ENCODE peak calls at places on chromosomes 4 and X, in seven cellular contexts. E is tibial artery, F is ascending aorta, H is PC-9, N is neural progenitor cell, Z is thoracic aorta, D is upper lobe of left lung. Y is an unnamed sample.

GRCh38 chr4:10721616-10722015 is 37.0 kb upstream of the CLNK start:
- DNase-seq in E (no peak), F (no peak), H (no peak), N (no peak), Z (no peak), D (no peak), Y (no peak)

GRCh38 chr4:8772499-8773123 is 99.0 kb downstream of the HMX1 start:
- DNase-seq in E (peak; percentile 49), F (no peak), H (no peak), N (no peak), Z (no peak), D (no peak), Y (peak; percentile 46)

GRCh38 chrX:44619039-44619438 is 76.4 kb upstream of the FUNDC1 start:
- DNase-seq in E (no peak), F (no peak), H (no peak), N (no peak), Z (no peak), D (no peak), Y (no peak)

GRCh38 chr4:174041555-174042110 is 241.8 kb downstream of the FBXO8 start:
- DNase-seq in E (no peak), F (no peak), H (no peak), N (peak; percentile 69), Z (no peak), D (no peak), Y (no peak)

GRCh38 chr4:7582313-7583096 is 147.8 kb upstream of the PSAPL1 start:
- DNase-seq in E (no peak), F (no peak), H (no peak), N (no peak), Z (no peak), D (no peak), Y (no peak)

GRCh38 chrX:120660638-120661037 is 30.8 kb upstream of the C1GALT1C1 start:
- DNase-seq in E (no peak), F (no peak), H (peak; percentile 83), N (no peak), Z (no peak), D (no peak), Y (no peak)

GRCh38 chr4:150136036-150136435 is 57.8 kb downstream of the DCLK2 start:
- DNase-seq in E (no peak), F (no peak), H (no peak), N (no peak), Z (no peak), D (no peak), Y (no peak)

GRCh38 chrX:30153175-30153880 is 62.0 kb upstream of the MAGEB2 start:
- DNase-seq in E (no peak), F (no peak), H (no peak), N (no peak), Z (no peak), D (no peak), Y (no peak)

GRCh38 chrX:63661676-63662075 is 123.3 kb downstream of the ARHGEF9 start:
- DNase-seq in E (no peak), F (no peak), H (no peak), N (no peak), Z (no peak), D (no peak), Y (no peak)

GRCh38 chrX:110381216-110381615 is 22.6 kb downstream of the RTL9 start:
- DNase-seq in E (no peak), F (no peak), H (no peak), N (no peak), Z (no peak), D (no peak), Y (no peak)

GRCh38 chrX:135522132-135522530 is 1.7 kb downstream of the INTS6L start:
- DNase-seq in E (no peak), F (no peak), H (no peak), N (no peak), Z (no peak), D (no peak), Y (no peak)

GRCh38 chr4:153792007-153792892 is 3.4 kb upstream of the SFRP2 start:
- DNase-seq in E (peak; percentile 77), F (no peak), H (no peak), N (peak; percentile 90), Z (no peak), D (peak; percentile 87), Y (peak; percentile 76)

DNA sequence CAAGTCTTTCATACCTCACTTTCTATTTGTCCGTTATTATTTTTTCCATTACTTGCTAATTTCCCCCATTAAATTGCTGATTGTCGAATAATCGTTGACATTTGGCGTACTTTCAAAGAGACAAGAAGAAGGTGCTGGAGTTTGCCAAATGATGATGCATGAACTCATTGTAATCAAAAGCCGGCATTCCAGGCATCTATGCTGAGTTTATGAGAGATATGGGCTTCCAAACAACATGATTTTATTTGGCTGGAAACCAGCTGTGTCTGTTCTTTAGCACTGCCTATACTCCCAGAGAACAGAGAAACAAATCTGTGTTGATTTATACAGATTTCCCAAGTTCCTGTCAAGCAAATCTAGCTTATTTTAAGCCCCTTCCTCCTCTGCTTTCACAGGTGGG is 80.8 kb upstream of the RPS6KA3 start:
- DNase-seq in E (no peak), F (no peak), H (no peak), N (no peak), Z (no peak), D (no peak), Y (no peak)
- H3K9me3 ChIP-seq in E (no peaks in the 10 kb centered on the region), F (no peaks in the 10 kb centered on the region), H (no peaks in the 10 kb centered on the region), N (no peaks in the 10 kb centered on the region), Z (no peaks in the 10 kb centered on the region), D (no peaks in the 10 kb centered on the region), Y (no peaks in the 10 kb centered on the region)

GRCh38 chr4:85784348-85784747 is 309.4 kb downstream of the ARHGAP24 start:
- DNase-seq in E (no peak), F (no peak), H (no peak), N (peak; percentile 14), Z (no peak), D (no peak), Y (no peak)

GRCh38 chr4:85787133-85787532 is 312.2 kb downstream of the ARHGAP24 start:
- DNase-seq in E (no peak), F (no peak), H (peak; percentile 56), N (no peak), Z (no peak), D (no peak), Y (no peak)

GRCh38 chr4:85784947-85785346 is 310.0 kb downstream of the ARHGAP24 start:
- DNase-seq in E (no peak), F (no peak), H (no peak), N (no peak), Z (no peak), D (no peak), Y (no peak)

GRCh38 chr4:85783483-85783882 is 308.5 kb downstream of the ARHGAP24 start:
- DNase-seq in E (no peak), F (no peak), H (no peak), N (no peak), Z (no peak), D (no peak), Y (no peak)

GRCh38 chr4:85783900-85784299 is 308.9 kb downstream of the ARHGAP24 start:
- DNase-seq in E (no peak), F (no peak), H (no peak), N (no peak), Z (no peak), D (no peak), Y (no peak)
- TF ChIP-seq CTCF in E (no peak), F (no peak), H (no peak), N (no peak), Z (no peak), D (no peak), Y (no peak)

GRCh38 chr4:140082399-140082758 is 71.6 kb downstream of the MAML3 start:
- DNase-seq in E (no peak), F (no peak), H (no peak), N (no peak), Z (no peak), D (no peak), Y (no peak)
- H3K27ac ChIP-seq in E (peak overlapping the region; percentile 81), F (no peak overlapping the region), H (no peak overlapping the region), N (no peak overlapping the region), Z (no peak overlapping the region), D (peak overlapping the region; percentile 10), Y (no peak overlapping the region)

DNA sequence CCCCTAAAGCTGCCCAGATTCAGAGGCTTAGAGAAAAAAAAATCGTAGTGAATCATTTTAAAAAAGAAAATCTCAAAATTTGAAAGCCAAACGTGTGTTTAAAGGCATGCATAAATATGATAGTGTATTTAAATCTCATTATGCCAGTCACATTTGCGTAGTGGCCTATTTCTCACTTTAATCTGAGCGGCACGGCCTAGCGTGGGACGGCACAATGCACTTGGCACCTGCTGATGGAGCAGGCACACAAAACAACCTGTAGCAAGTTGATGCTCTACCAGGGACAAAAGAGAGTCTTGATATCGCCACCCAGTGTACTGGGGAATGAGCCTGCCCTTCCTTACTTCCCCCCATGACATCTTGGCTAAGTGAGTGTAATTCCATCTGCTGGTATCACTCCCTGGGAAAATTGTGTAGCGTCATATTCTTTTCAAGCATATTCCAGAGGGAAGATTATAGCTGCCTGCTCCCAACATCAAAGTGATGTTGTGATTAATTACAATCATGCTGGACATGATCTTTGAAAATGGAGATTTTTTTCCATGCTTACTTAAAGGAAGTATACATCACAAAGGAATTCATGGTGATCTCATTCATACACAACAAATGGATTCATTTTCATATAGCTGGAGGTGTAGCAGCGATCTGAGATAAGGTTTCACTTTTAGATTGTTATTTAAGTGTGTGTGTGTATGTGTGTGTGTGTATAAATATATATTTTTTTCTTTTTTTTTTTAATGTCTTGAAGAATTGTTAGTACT is 138.8 kb downstream of the DCTD start:
- DNase-seq in E (no peak), F (no peak), H (no peak), N (no peak), Z (no peak), D (no peak), Y (no peak)
- H3K9me3 ChIP-seq in E (no peaks in the 10 kb centered on the region), F (no peaks in the 10 kb centered on the region), H (no peaks in the 10 kb centered on the region), N (no peaks in the 10 kb centered on the region), Z (no peaks in the 10 kb centered on the region), D (no peaks in the 10 kb centered on the region), Y (no peaks in the 10 kb centered on the region)

DNA sequence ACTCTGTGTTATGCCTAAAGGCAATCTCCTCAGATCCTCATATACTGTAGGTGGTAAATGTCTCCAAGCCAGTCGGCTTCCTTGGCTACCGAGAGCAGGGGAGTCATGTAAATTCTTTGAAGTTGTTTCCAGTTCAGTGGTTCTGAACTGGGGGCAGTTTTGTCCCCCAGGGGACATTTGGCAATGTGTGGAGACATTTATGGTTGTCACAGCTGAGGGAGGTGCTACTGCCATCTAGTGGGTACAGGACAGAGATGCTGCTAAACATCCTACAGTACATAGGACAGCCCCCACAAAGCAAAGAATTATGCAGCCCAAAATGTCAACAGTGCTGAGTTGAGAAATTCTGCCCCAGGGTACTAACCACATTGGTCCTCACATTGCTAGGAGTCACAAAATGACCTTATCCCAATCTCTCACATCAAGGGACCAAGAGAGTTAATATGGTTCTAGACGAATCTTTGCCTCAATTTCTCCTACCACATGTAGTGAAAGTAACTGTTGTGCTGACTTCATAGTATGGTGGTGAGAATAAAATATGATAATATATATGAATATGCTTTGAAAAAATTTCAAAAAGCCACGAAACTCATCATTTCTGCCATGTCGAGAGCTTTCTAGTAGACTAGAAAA is 104.4 kb upstream of the ARHGAP24 start:
- DNase-seq in E (no peak), F (no peak), H (no peak), N (peak; percentile 67), Z (no peak), D (no peak), Y (no peak)
- TF ChIP-seq CTCF in E (peak; percentile 14), F (peak; percentile 34), H (peak; percentile 77), N (peak; percentile 90), Z (peak; percentile 11), D (peak; percentile 52), Y (peak; percentile 61)

DNA sequence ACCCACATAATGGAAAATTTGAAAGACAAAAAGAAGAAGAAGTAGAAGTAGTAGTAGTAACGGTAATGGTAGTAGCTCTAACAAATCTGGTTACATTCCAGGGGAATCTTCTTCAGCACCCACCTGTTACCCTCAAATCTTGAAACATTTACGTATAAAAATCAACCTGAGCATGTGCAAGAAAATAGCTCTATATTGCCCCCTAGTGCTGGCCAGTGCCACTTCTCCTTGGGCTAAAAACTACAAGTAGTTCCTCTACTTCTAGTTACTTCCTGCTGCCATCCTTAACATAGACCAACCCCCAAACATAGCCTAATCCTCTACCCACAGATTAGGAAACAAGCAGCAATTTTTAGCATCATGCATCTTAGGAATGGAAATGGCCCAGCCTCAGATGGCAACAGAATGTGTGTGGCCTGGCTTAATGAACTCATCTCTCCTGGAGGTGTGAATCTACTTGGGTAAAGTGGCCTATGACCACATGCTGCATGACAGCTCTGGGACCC is 3.1 kb downstream of the PDGFC start:
- DNase-seq in E (peak; percentile 79), F (peak; percentile 15), H (peak; percentile 38), N (peak; percentile 69), Z (no peak), D (no peak), Y (no peak)
- H3K27ac ChIP-seq in E (peak overlapping the region; percentile 99), F (peak overlapping the region; percentile 99), H (no peak overlapping the region), N (no peak overlapping the region), Z (peak overlapping the region; percentile 94), D (no peak overlapping the region), Y (no peak overlapping the region)